ENCODE peak calls at places on chromosome 16, in seven cellular contexts. J is K562, K is IMR-90, P is fibroblast of lung, D is fibroblast of mammary gland, S is H1, Q is adrenal gland. C is an unnamed sample.

GRCh38 chr16:6571044-6571443 is 761.6 kb upstream of the RBFOX1 start:
- DNase-seq in P (no peak), J (no peak), S (peak), D (no peak), K (no peak), Q (no peak), C (no peak)

GRCh38 chr16:2008009-2008526 is 1.6 kb downstream of the ZNF598 start:
- DNase-seq in S (no peak), Q (no peak), K (peak), J (no peak), D (peak), P (peak), C (peak)

GRCh38 chr16:23420011-23420410 is 33.0 kb downstream of the COG7 start:
- DNase-seq in D (no peak), P (peak), Q (no peak), K (peak), S (no peak), J (no peak), C (no peak)

GRCh38 chr16:56669840-56670639 is 426 bp downstream of the MT1H start:
- DNase-seq in K (no peak), S (no peak), D (no peak), Q (no peak), P (no peak), J (no peak), C (no peak)

GRCh38 chr16:84548971-84549844 is 44.7 kb upstream of the MEAK7 start:
- DNase-seq in S (no peak), J (no peak), K (no peak), Q (peak), D (no peak), P (peak), C (no peak)

GRCh38 chr16:86732621-86733297 is 154.4 kb downstream of the FOXL1 start:
- DNase-seq in J (no peak), Q (no peak), K (peak), P (peak), D (peak), S (peak), C (peak)

GRCh38 chr16:12617401-12617819 is 186.3 kb downstream of the CPPED1 start:
- DNase-seq in D (no peak), J (no peak), K (no peak), S (no peak), P (no peak), Q (no peak), C (no peak)

GRCh38 chr16:78292726-78293380 is 193.4 kb downstream of the WWOX start:
- DNase-seq in Q (no peak), D (no peak), P (no peak), J (no peak), K (no peak), S (no peak), C (no peak)

GRCh38 chr16:84404936-84405640 is 36.8 kb downstream of the ATP2C2 start:
- DNase-seq in S (no peak), D (no peak), Q (no peak), P (no peak), J (no peak), K (no peak), C (no peak)

GRCh38 chr16:72743011-72743761 is 304.7 kb downstream of the ZFHX3 start:
- DNase-seq in Q (no peak), D (no peak), P (peak), J (no peak), S (no peak), K (no peak), C (no peak)

GRCh38 chr16:54193013-54193655 is 93.5 kb downstream of the IRX3 start:
- DNase-seq in P (no peak), S (no peak), J (no peak), D (no peak), Q (no peak), K (no peak), C (no peak)

GRCh38 chr16:81261049-81261648 is 22.7 kb downstream of the BCO1 start:
- DNase-seq in P (no peak), K (no peak), D (peak), Q (peak), J (peak), S (peak), C (peak)

GRCh38 chr16:74480150-74481029 is 59.1 kb upstream of the CLEC18B start:
- DNase-seq in J (peak), Q (peak), P (peak), K (no peak), S (no peak), D (peak), C (peak)

GRCh38 chr16:12526521-12526920 is 277.2 kb downstream of the CPPED1 start:
- DNase-seq in D (no peak), J (no peak), S (no peak), Q (no peak), P (no peak), K (no peak), C (no peak)

GRCh38 chr16:87602005-87602790 is at the start of gene JPH3:
- DNase-seq in J (no peak), D (no peak), P (no peak), K (no peak), Q (no peak), S (peak), C (no peak)

GRCh38 chr16:85413713-85414663 is 199.1 kb upstream of the GSE1 start:
- DNase-seq in K (no peak), J (no peak), S (peak), Q (no peak), D (no peak), P (no peak), C (no peak)

GRCh38 chr16:84117482-84117843 is 721 bp upstream of the MBTPS1 start:
- DNase-seq in S (no peak), P (peak), D (peak), J (peak), Q (no peak), K (peak), C (no peak)

GRCh38 chr16:9567674-9568073 is 476.2 kb downstream of the HAPSTR1 start:
- DNase-seq in J (no peak), D (no peak), K (no peak), Q (no peak), P (no peak), S (no peak), C (no peak)

GRCh38 chr16:89945654-89946053 is 2.9 kb upstream of the DEF8 start:
- DNase-seq in K (no peak), S (no peak), D (no peak), Q (no peak), J (no peak), P (no peak), C (no peak)

GRCh38 chr16:72552675-72553074 is 380.7 kb upstream of the PMFBP1 start:
- DNase-seq in S (no peak), Q (no peak), P (no peak), K (peak), D (no peak), J (no peak), C (no peak)

GRCh38 chr16:73149329-73149728 is 101.4 kb upstream of the ZFHX3 start:
- DNase-seq in J (no peak), Q (no peak), P (no peak), K (no peak), D (no peak), S (no peak), C (no peak)

GRCh38 chr16:70576431-70577255 is 53.0 kb downstream of the SF3B3 start:
- DNase-seq in D (peak), P (peak), K (peak), S (no peak), Q (peak), J (no peak), C (peak)

GRCh38 chr16:81488687-81489411 is 44.2 kb downstream of the CMIP start:
- DNase-seq in J (no peak), D (no peak), K (no peak), P (no peak), Q (no peak), S (no peak), C (no peak)

GRCh38 chr16:75264999-75265910 is 13.8 kb upstream of the BCAR1 start:
- DNase-seq in K (no peak), J (no peak), P (no peak), Q (peak), S (peak), D (no peak), C (no peak)

GRCh38 chr16:75304521-75305363 is 53.3 kb upstream of the BCAR1 start:
- DNase-seq in P (peak), Q (peak), S (no peak), J (peak), D (peak), K (peak), C (peak)

GRCh38 chr16:64478258-64478906 is 643.5 kb downstream of the CDH11 start:
- DNase-seq in Q (no peak), P (peak), J (no peak), S (no peak), K (peak), D (peak), C (peak)

GRCh38 chr16:87056083-87056482 is 261.1 kb downstream of the C16orf95 start:
- DNase-seq in Q (no peak), D (peak), K (peak), P (peak), J (no peak), S (no peak), C (peak)

GRCh38 chr16:70018254-70018653 is 67.1 kb downstream of the CLEC18A start:
- DNase-seq in P (peak), K (peak), D (peak), S (no peak), Q (no peak), J (peak), C (peak)

DNA sequence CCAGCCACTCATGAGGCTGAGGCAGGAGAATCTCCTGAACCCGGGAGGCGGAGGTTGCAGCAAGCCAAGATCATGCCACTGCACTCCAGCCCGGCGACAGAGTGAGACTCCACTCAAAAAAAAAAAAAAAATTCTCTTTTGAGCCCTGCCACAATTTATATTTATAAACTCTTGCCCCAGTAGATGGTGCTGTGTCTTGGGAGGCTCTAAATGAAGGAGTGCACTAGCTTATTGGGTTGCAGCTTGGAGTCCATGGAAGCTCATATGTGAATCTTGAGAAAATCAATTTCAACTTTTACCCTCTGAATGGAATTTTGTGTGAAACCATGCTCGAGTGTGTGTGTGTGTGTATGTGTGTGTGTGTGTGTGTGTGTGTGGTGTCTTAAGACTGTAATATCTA is 420.1 kb downstream of the HS3ST4 start:
- DNase-seq in D (no peak), Q (no peak), K (no peak), J (no peak), P (no peak), S (no peak), C (no peak)
- TF ChIP-seq CTCF in D (no peak), Q (no peak), K (no peak), J (no peak), P (no peak), S (no peak), C (no peak)

GRCh38 chr16:28998837-28999236 is 14.0 kb downstream of the LAT start:
- DNase-seq in D (no peak), S (no peak), Q (no peak), K (no peak), J (no peak), P (no peak), C (no peak)
- TF ChIP-seq CTCF in D (no peak), S (no peak), Q (no peak), K (no peak), J (no peak), P (no peak), C (no peak)

DNA sequence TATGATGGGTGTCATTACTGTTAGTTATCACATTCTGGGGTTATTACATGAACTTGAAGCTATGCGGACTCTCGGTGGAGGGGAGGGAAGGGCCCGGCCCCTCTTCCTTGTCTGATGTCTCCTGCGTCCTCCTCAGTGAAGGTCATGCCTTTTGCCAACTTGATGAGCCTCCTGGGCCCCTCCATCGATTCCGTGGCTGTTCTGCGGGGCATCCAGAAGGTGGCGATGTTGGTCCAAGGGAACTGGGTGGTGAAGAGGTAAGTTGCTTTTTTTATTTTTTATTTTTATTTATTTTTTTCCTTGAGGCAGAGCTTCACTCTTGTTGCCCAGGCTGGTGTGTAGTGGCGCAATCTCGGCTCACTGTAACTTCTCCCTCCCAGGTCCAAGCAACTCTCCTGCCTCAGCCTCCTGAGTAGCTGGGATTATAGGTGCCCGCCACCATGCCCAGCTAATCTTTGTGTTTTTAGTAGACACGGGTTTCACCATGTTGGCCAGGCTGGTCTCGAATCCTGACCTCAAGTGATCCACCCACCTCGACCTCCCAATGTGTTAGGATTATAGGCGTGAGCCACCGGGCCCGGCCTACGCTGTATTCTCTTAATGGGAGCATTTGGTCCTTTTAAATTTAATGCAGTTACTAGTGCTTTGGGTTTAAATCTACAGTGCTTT is 21.6 kb downstream of the POLR3E start:
- DNase-seq in J (peak), D (peak), P (no peak), Q (peak), K (peak), S (peak), C (peak)
- TF ChIP-seq CTCF in J (peak), D (peak), P (peak), Q (peak), K (peak), S (peak), C (peak)

GRCh38 chr16:5461141-5461540 is 363.5 kb upstream of the EEF2KMT start:
- DNase-seq in D (no peak), S (no peak), K (no peak), P (no peak), Q (no peak), J (no peak), C (no peak)
- TF ChIP-seq CTCF in D (no peak), S (no peak), K (no peak), P (no peak), Q (no peak), J (no peak), C (no peak)

DNA sequence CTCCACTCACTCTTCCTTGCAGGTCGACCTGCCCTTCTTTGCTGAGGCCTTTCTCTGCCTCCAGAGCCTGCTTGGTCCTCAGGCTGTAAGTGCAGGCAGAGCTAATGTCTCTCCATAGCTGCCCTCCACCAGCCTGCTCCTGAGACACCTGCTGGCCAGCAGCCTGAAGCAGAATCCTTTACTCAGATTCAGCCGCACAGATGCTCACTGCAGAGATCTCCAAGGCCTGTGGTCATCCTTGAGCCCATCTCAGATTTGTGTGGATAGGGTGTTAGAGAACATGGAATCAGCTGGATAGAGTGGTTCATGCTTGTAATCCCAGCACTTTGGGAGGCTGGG is 11.5 kb downstream of the DEXI start:
- DNase-seq in K (no peak), P (no peak), J (no peak), Q (no peak), D (no peak), S (no peak), C (no peak)
- TF ChIP-seq CTCF in K (no peak), P (no peak), J (no peak), Q (no peak), D (no peak), S (peak), C (no peak)

GRCh38 chr16:48434653-48435318 is 49.6 kb upstream of the SIAH1 start:
- DNase-seq in Q (peak), K (peak), S (no peak), D (peak), J (no peak), P (peak), C (peak)

GRCh38 chr16:48433116-48433848 is 48.1 kb upstream of the SIAH1 start:
- DNase-seq in Q (no peak), D (no peak), J (no peak), S (no peak), K (no peak), P (no peak), C (no peak)

GRCh38 chr16:48433849-48434530 is 48.8 kb upstream of the SIAH1 start:
- DNase-seq in Q (no peak), D (no peak), K (no peak), S (no peak), P (no peak), J (no peak), C (no peak)

GRCh38 chr16:48435906-48436305 is 50.7 kb upstream of the SIAH1 start:
- DNase-seq in S (no peak), D (no peak), J (no peak), P (no peak), Q (no peak), K (no peak), C (no peak)

DNA sequence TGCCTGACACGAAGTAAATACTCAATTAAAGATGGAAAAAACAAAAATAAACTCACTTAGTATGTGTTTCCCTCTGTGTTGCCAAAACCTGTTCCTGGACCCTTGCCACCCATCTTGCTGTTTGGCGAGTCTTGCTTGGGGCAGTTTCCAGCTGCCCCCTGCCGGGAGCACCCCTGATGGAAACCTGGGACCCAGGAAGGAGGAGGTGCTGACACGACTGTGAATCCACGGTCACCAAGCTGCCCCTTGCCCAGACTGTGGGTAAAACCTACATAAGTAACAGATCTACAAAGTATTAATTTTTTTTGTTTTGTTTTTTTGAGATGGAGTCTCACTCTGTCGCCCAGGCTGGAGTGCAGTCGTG is 50.1 kb upstream of the SIAH1 start:
- DNase-seq in S (no peak), D (peak), P (no peak), K (no peak), Q (no peak), J (no peak), C (no peak)
- TF ChIP-seq CTCF in S (no peak), D (peak), P (no peak), K (no peak), Q (no peak), J (peak), C (peak)

GRCh38 chr16:66964049-66964448 is 3.0 kb downstream of the CES3 start:
- DNase-seq in Q (no peak), J (no peak), D (no peak), S (no peak), P (no peak), K (no peak), C (no peak)
- TF ChIP-seq CTCF in Q (no peak), J (no peak), D (no peak), S (peak), P (no peak), K (no peak), C (no peak)

C was measured in fibroblast of the aortic adventitia.